ENCODE peak calls at places on chromosomes 5 and 9, in nine cellular contexts. U, J, I, V, D, H, Q, B and C are unnamed samples.

GRCh38 chr9:112505083-112505482 is 18.5 kb downstream of the KIAA1958 start:
- DNase-seq in U (no peak), J (no peak), I (no peak), V (no peak), D (no peak), H (no peak), Q (no peak), B (no peak), C (no peak)

GRCh38 chr9:8745347-8745746 is 945.8 kb upstream of the DMAC1 start:
- DNase-seq in U (no peak), J (no peak), I (no peak), V (no peak), D (no peak), H (no peak), Q (no peak), B (no peak), C (no peak)

GRCh38 chr5:121315786-121316185 is 535.9 kb upstream of the FTMT start:
- DNase-seq in U (no peak), J (no peak), I (no peak), V (no peak), D (no peak), H (no peak), Q (no peak), B (no peak), C (no peak)

GRCh38 chr5:5387192-5387591 is 35.3 kb upstream of the ICE1 start:
- DNase-seq in U (no peak), J (no peak), I (no peak), V (no peak), D (no peak), H (no peak), Q (no peak), B (no peak), C (no peak)

GRCh38 chr5:139635606-139636206 is 12.4 kb upstream of the CXXC5 start:
- DNase-seq in U (peak; percentile 86), J (peak; percentile 85), I (peak; percentile 42), V (peak; percentile 91), D (peak; percentile 71), H (no peak), Q (peak; percentile 62), B (peak; percentile 82), C (peak; percentile 46)

GRCh38 chr9:82894961-82895902 is 167.7 kb downstream of the RASEF start:
- DNase-seq in U (no peak), J (no peak), I (no peak), V (peak; percentile 57), D (no peak), H (no peak), Q (no peak), B (no peak), C (no peak)

GRCh38 chr5:1883925-1884637 is 1.4 kb upstream of the IRX4 start:
- DNase-seq in U (no peak), J (no peak), I (no peak), V (no peak), D (no peak), H (no peak), Q (no peak), B (no peak), C (no peak)

GRCh38 chr5:103119067-103119764 is 722 bp downstream of the GIN1 start:
- DNase-seq in U (no peak), J (no peak), I (no peak), V (no peak), D (no peak), H (no peak), Q (no peak), B (no peak), C (no peak)

GRCh38 chr5:110297152-110297670 is 429.3 kb downstream of the TMEM232 start:
- DNase-seq in U (no peak), J (no peak), I (no peak), V (no peak), D (no peak), H (no peak), Q (no peak), B (no peak), C (no peak)

GRCh38 chr5:36168737-36169136 is 16.8 kb downstream of the SKP2 start:
- DNase-seq in U (no peak), J (no peak), I (no peak), V (no peak), D (no peak), H (no peak), Q (no peak), B (no peak), C (no peak)

GRCh38 chr9:106970219-106970975 is 107.4 kb downstream of the ZNF462 start:
- DNase-seq in U (no peak), J (no peak), I (no peak), V (no peak), D (no peak), H (no peak), Q (no peak), B (no peak), C (no peak)

GRCh38 chr5:68261174-68262021 is 45.8 kb downstream of the PIK3R1 start:
- DNase-seq in U (no peak), J (no peak), I (no peak), V (no peak), D (no peak), H (no peak), Q (no peak), B (no peak), C (no peak)
- TF ChIP-seq CTCF in U (no peak), J (no peak), I (no peak), V (no peak), D (peak; percentile 48), H (no peak), Q (no peak), B (peak; percentile 39), C (peak; percentile 31)

GRCh38 chr9:76086521-76086920 is 196.0 kb downstream of the PCSK5 start:
- DNase-seq in U (no peak), J (no peak), I (no peak), V (no peak), D (no peak), H (no peak), Q (no peak), B (no peak), C (no peak)
- TF ChIP-seq CTCF in U (no peak), J (no peak), I (no peak), V (no peak), D (peak; percentile 10), H (no peak), Q (no peak), B (no peak), C (no peak)

DNA sequence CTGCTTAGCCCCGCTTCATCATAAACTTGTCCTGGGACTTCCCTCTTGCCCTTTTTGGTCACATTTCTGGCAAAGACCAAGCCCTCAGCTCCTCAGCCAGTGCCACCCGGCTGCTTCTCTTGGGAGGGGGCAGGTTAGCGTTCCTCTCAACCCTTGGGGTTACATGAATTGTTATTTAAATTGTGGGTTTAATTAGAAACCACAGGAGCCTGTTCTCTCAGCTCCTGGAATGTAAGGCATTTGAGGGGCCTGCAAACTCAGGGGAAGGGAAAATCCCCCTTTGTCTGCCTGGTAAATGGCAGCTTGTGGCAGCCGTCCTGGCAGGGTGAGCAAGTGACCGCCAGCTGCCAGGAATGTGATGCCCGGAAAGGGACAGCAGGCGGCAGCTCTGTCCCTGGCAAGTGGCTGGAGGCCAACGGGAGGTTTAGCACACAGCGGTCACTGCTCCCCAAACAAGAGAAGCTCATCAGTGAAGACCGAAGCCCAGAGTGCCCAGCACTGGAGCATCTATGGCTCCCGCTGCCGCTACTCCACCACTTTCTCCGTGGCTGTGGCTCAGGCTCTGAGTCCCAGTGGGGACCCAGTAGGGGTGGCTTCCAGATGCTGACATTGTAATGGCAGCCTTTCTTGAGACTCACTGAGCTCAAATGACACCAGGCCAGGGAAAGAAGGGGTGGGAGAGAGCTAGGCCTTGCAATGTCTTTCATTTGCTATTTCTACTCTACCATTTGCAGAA is 51.7 kb downstream of the SHB start:
- DNase-seq in U (peak; percentile 72), J (no peak), I (peak; percentile 51), V (no peak), D (no peak), H (peak; percentile 76), Q (no peak), B (no peak), C (no peak)
- TF ChIP-seq CTCF in U (peak; percentile 22), J (peak; percentile 44), I (peak; percentile 25), V (no peak), D (peak; percentile 23), H (peak; percentile 71), Q (no peak), B (no peak), C (no peak)

DNA sequence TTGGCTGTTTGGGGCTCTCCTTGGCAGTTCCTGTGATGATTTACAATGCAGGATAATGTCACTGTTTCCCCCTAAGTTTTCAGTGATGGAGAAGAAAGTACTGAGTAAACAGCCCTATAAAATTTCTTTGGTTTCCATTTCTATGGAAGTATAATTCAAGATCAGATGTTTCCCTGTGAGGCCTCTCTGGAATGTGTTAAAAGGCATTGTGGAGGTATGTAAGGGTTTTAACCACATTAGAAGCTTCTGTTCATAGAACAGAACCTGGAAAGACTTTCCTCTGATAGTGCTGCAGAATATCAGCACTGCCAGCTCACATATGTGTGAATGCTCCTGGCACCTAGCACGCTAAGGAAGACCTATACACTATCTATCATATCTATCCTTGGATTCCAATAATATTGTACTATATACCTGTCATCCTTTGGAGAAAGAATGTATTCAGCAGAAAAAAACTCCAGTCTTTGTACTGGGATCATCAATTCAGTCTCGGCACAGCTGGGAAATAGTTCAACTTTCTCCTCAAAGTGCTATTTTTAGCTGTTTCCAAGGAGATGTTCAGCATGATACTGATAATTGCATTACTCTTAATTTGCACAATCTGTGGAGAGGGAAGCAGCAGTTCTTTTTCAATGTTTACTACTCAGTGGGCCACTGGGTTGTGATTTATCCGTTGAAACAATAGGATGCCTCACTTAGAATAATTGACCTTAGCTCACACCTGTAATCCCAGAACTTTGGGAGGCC is 21.9 kb downstream of the TTC1 start:
- DNase-seq in U (no peak), J (no peak), I (no peak), V (no peak), D (no peak), H (no peak), Q (no peak), B (no peak), C (no peak)
- TF ChIP-seq CTCF in U (no peak), J (no peak), I (no peak), V (no peak), D (no peak), H (no peak), Q (no peak), B (no peak), C (no peak)